ENCODE peak calls at places on chromosomes 11 and 22, in four cellular contexts. S, H, D and X are unnamed samples.

GRCh38 chr11:87033561-87033960 is 4.2 kb upstream of the TMEM135 start:
- DNase-seq in S (no peak), H (no peak), D (no peak), X (no peak)

GRCh38 chr22:19046719-19047609 is 75.2 kb downstream of the DGCR2 start:
- DNase-seq in S (no peak), H (no peak), D (no peak), X (no peak)

GRCh38 chr11:112481431-112481830 is 220.8 kb upstream of the PLET1 start:
- DNase-seq in S (no peak), H (no peak), D (no peak), X (no peak)

GRCh38 chr11:45026835-45027234 is 76.2 kb upstream of the TP53I11 start:
- DNase-seq in S (no peak), H (no peak), D (no peak), X (no peak)

GRCh38 chr11:107259826-107260225 is 197.8 kb downstream of the CWF19L2 start:
- DNase-seq in S (no peak), H (no peak), D (no peak), X (no peak)

GRCh38 chr22:40753114-40753513 is 66.0 kb downstream of the SLC25A17 start:
- DNase-seq in S (no peak), H (no peak), D (no peak), X (no peak)

GRCh38 chr11:13376838-13377237 is 86.2 kb downstream of the BTBD10 start:
- DNase-seq in S (no peak), H (no peak), D (no peak), X (no peak)

GRCh38 chr22:37207981-37208380 is 4.3 kb downstream of the SSTR3 start:
- DNase-seq in S (no peak), H (no peak), D (no peak), X (no peak)

GRCh38 chr11:11493698-11494097 is 128.1 kb downstream of the GALNT18 start:
- DNase-seq in S (no peak), H (no peak), D (no peak), X (no peak)

GRCh38 chr11:114273890-114274635 is 22.1 kb upstream of the NNMT start:
- DNase-seq in S (no peak), H (no peak), D (no peak), X (no peak)

GRCh38 chr11:114197799-114198500 is 98.2 kb upstream of the NNMT start:
- DNase-seq in S (peak; percentile 71), H (no peak), D (peak; percentile 60), X (peak; percentile 84)

GRCh38 chr22:37972527-37972926 is 11.8 kb downstream of the SOX10 start:
- DNase-seq in S (no peak), H (no peak), D (no peak), X (no peak)

GRCh38 chr22:48077699-48078098 is 1315.2 kb downstream of the TBC1D22A start:
- DNase-seq in S (no peak), H (no peak), D (no peak), X (no peak)

GRCh38 chr11:46675949-46676348 is 24.5 kb downstream of the ARHGAP1 start:
- DNase-seq in S (no peak), H (no peak), D (no peak), X (no peak)

GRCh38 chr11:46674463-46675287 is 25.7 kb downstream of the ARHGAP1 start:
- DNase-seq in S (no peak), H (no peak), D (no peak), X (peak; percentile 63)

GRCh38 chr11:46676436-46677158 is 23.8 kb downstream of the ARHGAP1 start:
- DNase-seq in S (no peak), H (no peak), D (no peak), X (no peak)

GRCh38 chr11:46673713-46674462 is 26.5 kb downstream of the ARHGAP1 start:
- DNase-seq in S (no peak), H (no peak), D (peak; percentile 52), X (no peak)

DNA sequence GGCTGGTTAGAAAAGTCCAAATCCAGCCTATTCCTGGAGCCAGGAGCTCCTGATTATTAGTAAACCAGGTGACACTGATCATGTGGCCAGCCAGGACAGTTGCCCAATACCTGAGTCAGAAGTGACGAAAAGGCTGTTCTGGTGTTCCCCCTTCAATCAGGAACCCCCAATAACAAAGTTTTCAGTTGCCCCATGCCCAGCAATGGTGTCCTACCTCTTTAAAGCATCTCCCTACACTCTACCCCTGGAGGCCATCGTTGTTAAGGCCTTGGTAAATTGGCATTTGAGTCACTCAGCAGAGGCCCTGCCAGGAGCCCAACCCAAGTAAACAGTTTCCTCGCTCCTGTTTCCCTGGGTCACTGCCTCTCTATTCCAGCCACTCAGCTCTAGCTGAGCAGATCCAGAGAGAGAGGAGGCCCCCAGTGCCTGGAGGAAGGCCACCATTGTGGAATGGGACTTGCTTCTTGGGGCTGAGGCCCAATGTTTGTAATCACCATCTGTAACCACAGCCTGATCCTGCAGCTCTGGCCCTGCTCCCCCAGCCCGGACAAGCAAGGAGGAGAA is 25.0 kb downstream of the ARHGAP1 start:
- DNase-seq in S (no peak), H (peak; percentile 52), D (peak; percentile 69), X (no peak)
- TF ChIP-seq CTCF in S (no peak), H (no peak), D (no peak), X (no peak)

GRCh38 chr22:46635756-46636155 is 15.6 kb downstream of the GRAMD4 start:
- DNase-seq in S (no peak), H (no peak), D (no peak), X (peak; percentile 61)
- TF ChIP-seq CTCF in S (no peak), H (no peak), D (no peak), X (no peak)

DNA sequence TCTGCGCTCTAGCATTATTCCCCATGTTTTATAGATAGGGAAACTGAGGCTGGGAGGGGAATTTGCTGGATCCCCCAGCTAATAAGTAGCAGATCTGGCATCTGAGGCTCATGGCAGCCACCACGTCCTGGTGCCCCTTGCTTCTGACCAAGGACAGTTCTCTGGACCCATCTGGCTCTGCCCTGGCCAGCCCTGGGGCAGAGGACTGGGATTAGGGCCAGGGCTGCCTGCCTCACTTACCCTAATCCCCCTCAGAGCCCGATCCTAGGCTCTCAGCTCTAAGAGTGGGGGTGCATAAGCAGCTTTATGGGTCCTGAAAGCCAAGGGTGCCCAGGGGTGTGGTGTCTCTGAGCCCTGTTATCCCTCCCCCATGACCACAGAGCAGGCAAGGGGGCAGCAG is at the start of gene CABP4:
- DNase-seq in S (no peak), H (no peak), D (no peak), X (no peak)
- TF ChIP-seq CTCF in S (no peak), H (no peak), D (no peak), X (no peak)

GRCh38 chr22:27097481-27097880 is 440.1 kb downstream of the MIAT start:
- DNase-seq in S (no peak), H (no peak), D (no peak), X (no peak)

GRCh38 chr22:27093422-27093821 is 436.0 kb downstream of the MIAT start:
- DNase-seq in S (no peak), H (no peak), D (no peak), X (no peak)

GRCh38 chr22:27097933-27098332 is 440.5 kb downstream of the MIAT start:
- DNase-seq in S (no peak), H (no peak), D (no peak), X (no peak)

GRCh38 chr22:27090595-27090994 is 433.2 kb downstream of the MIAT start:
- DNase-seq in S (no peak), H (no peak), D (no peak), X (peak; percentile 61)

DNA sequence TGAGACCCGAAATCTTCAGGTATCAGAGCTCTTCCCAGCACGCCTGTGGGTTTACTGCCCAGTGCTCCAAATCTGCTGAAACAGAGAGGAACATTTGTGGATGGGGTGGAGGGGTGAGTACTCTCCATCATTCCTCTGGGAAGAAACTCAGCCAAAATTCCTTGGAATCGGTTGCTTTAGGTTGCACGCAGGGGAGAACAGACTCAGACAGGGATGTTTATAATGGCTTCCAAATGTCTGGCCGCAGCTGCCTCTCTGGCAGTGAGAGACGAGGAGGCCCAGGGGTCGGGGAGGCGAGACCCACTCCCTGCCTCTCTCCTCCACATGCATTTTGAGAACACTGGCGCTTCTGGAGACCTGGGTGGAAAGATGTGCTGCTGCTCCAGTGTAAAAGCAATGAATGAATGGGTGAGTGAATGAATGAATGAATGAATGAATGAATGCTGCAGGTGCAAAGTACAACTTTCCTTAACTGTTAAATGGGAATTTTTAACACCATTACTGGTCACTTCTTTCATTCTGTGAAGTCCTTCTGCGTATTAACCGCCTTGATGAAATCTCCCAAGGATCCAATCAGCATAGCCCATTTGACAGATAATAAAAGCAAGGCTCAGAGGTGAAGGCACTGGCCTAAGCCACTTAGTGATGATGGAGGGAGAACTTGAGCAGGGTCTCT is 437.4 kb downstream of the MIAT start:
- DNase-seq in S (no peak), H (no peak), D (no peak), X (peak; percentile 24)
- TF ChIP-seq CTCF in S (no peak), H (no peak), D (no peak), X (no peak)